ENCODE peak calls at places on chromosomes 1 and 21, in four cellular contexts. T is tibial nerve; M is prostate gland; X is effector memory CD4-positive, alpha-beta T cell. D is an unnamed sample. For H3K4me1, the result is how much of the 10 kb centered on the place peaks cover.

GRCh38 chr1:154295408-154296235 is 23.2 kb downstream of the HAX1 start:
- DNase-seq in M (no peak), X (no peak), T (no peak), D (no peak)

GRCh38 chr21:36690637-36691538 is 8.0 kb upstream of the SIM2 start:
- DNase-seq in X (no peak), M (no peak), T (no peak), D (no peak)

GRCh38 chr1:44405804-44406743 is 1.0 kb downstream of the RNF220 start:
- DNase-seq in T (no peak), X (no peak), M (no peak), D (no peak)

GRCh38 chr1:227729881-227730629 is 5.0 kb downstream of the JMJD4 start:
- DNase-seq in M (no peak), X (no peak), T (no peak), D (no peak)

GRCh38 chr1:51898090-51898734 is 19.7 kb upstream of the NRDC start:
- DNase-seq in M (no peak), T (no peak), X (no peak), D (no peak)

GRCh38 chr1:23530750-23531651 is at the start of gene E2F2:
- DNase-seq in T (peak), X (peak), M (peak), D (peak)

GRCh38 chr1:204443871-204444581 is 32.4 kb upstream of the PPP1R15B start:
- DNase-seq in T (no peak), X (no peak), M (no peak), D (no peak)

GRCh38 chr1:211742889-211743529 is 67.6 kb upstream of the NEK2 start:
- DNase-seq in T (no peak), X (no peak), M (no peak), D (no peak)

GRCh38 chr1:186571771-186572170 is 108.5 kb downstream of the PTGS2 start:
- DNase-seq in X (no peak), T (no peak), M (no peak), D (no peak)

GRCh38 chr1:158022554-158023278 is 29.3 kb downstream of the KIRREL1 start:
- DNase-seq in T (no peak), M (peak), X (no peak), D (peak)

GRCh38 chr1:158506369-158506987 is 34.5 kb downstream of the OR10R2 start:
- DNase-seq in T (no peak), X (no peak), M (no peak), D (no peak)

GRCh38 chr21:21366277-21366676 is 368.1 kb downstream of the NCAM2 start:
- DNase-seq in X (no peak), M (no peak), T (no peak), D (no peak)

GRCh38 chr1:24322636-24323177 is 3.5 kb downstream of the GRHL3 start:
- DNase-seq in T (no peak), M (no peak), X (no peak), D (no peak)

GRCh38 chr1:23473037-23473800 is 10.8 kb downstream of the ASAP3 start:
- DNase-seq in M (no peak), X (no peak), T (no peak), D (no peak)

GRCh38 chr1:214441119-214441518 is 110.3 kb downstream of the PTPN14 start:
- DNase-seq in X (no peak), M (no peak), T (no peak), D (no peak)

GRCh38 chr1:22821027-22821426 is 110.4 kb downstream of the EPHB2 start:
- DNase-seq in X (no peak), M (no peak), T (no peak), D (no peak)

GRCh38 chr21:44891631-44892031 is 18.1 kb upstream of the PTTG1IP start:
- DNase-seq in X (no peak), T (no peak), M (no peak), D (no peak)

GRCh38 chr1:169694304-169694703 is 17.1 kb downstream of the SELL start:
- DNase-seq in T (no peak), X (no peak), M (no peak), D (no peak)

GRCh38 chr1:236391008-236391407 is 3.1 kb upstream of the EDARADD start:
- DNase-seq in X (no peak), M (no peak), T (no peak), D (no peak)

GRCh38 chr1:85451236-85451830 is 13.6 kb downstream of the DDAH1 start:
- DNase-seq in X (no peak), M (no peak), T (no peak), D (no peak)

GRCh38 chr21:46371204-46372013 is 47.5 kb downstream of the PCNT start:
- DNase-seq in X (no peak), M (no peak), T (no peak), D (no peak)

GRCh38 chr1:79100385-79100784 is 93.9 kb upstream of the ADGRL4 start:
- DNase-seq in M (no peak), X (no peak), T (no peak), D (no peak)

GRCh38 chr1:77834771-77835334 is 53.6 kb upstream of the NEXN start:
- DNase-seq in X (no peak), T (no peak), M (peak), D (peak)

GRCh38 chr1:91020967-91021685 is 709 bp downstream of the ZNF644 start:
- DNase-seq in T (peak), X (peak), M (peak), D (peak)

GRCh38 chr21:35987475-35987874 is 72.9 kb downstream of the SETD4 start:
- DNase-seq in X (no peak), T (no peak), M (no peak), D (no peak)

DNA sequence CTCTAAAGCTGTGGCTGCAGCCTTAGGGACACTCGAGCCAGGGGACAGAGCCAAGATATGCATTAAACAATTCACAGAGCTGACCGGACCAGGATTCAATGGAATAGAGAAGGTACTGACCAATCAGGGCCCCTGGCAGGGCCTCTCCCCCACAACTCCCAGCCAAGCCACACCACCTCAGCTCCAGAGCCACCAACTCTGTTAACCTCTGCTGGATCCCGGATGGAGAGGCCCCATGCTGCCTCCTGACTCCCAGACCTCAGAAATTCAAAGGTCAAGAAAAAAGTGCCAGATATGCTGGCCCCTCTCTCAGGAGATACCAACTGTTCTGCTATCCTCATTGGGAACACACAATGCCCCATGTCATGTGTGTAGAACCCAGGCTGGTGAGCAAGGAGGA is 62.1 kb downstream of the CD46 start:
- DNase-seq in T (no peak), M (no peak), X (no peak), D (peak)
- H3K4me1 ChIP-seq in T (under half), M (under half), X (under half), D (half or more)

GRCh38 chr1:8017495-8018310 is 8.4 kb downstream of the ERRFI1 start:
- DNase-seq in M (peak), T (no peak), X (no peak), D (no peak)

GRCh38 chr1:8014381-8014988 is 11.6 kb downstream of the ERRFI1 start:
- DNase-seq in M (no peak), X (no peak), T (no peak), D (no peak)

GRCh38 chr1:8015036-8015808 is 10.9 kb downstream of the ERRFI1 start:
- DNase-seq in T (no peak), M (peak), X (no peak), D (no peak)

GRCh38 chr1:8015809-8016165 is 10.3 kb downstream of the ERRFI1 start:
- DNase-seq in M (peak), T (no peak), X (no peak), D (peak)

GRCh38 chr1:8016244-8017241 is 9.6 kb downstream of the ERRFI1 start:
- DNase-seq in X (no peak), T (no peak), M (no peak), D (no peak)
- H3K4me1 ChIP-seq in X (under half), T (under half), M (under half), D (half or more)

DNA sequence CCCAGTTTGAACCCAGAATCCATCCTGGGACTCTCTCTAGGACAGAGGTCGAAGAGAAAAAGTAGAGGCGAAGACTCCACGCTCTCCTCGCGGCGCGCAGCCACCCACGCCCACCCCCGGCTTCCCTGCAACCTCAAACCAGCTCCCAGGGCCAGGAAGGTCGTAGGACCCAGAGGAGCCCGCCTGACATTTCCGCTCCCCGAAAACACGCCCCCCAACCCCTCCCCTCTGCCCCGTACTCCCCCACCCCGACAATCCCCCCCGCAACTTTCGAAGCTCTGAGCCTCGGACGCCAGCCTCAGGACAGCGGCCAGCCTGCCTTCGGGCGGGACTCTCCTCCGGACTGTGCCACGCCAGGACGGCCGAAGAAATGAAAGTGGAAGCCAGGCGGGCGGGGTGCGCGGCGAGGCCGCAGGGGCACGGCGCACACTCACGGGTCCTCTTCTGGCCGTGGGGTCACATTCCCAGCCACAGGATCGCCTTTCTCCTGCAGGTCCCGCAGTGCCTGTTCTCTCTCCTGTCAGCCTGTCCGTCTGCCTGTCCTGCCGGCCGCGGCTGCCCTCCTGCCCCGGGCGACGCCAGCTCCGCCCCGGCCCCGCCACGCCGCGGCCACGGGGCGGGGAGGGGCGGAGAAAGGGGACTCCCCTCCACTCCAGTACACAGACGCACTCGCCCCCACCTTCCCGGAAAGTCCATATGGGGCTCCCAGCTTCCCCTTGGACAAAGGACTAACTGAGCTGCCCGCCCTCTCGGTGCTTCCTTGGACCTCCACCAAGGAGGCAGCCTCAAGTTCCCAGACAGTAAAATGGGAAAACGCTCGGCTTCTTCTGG is at the start of gene MOB3C:
- DNase-seq in X (peak), T (peak), M (peak), D (peak)
- H3K4me1 ChIP-seq in X (under half), T (under half), M (under half), D (half or more)

GRCh38 chr1:113805639-113806038 is 6.6 kb downstream of the RSBN1 start:
- DNase-seq in M (no peak), T (no peak), X (no peak), D (no peak)
- H3K4me1 ChIP-seq in M (under half), T (under half), X (under half), D (half or more)

GRCh38 chr1:21337931-21338567 is 47.8 kb upstream of the ECE1 start:
- DNase-seq in M (peak), T (peak), X (no peak), D (peak)

GRCh38 chr1:21338568-21339401 is 48.5 kb upstream of the ECE1 start:
- DNase-seq in M (peak), T (peak), X (no peak), D (peak)

GRCh38 chr1:21341022-21341421 is 50.8 kb upstream of the ECE1 start:
- DNase-seq in M (no peak), T (no peak), X (no peak), D (no peak)

GRCh38 chr1:21340230-21340564 is 49.9 kb upstream of the ECE1 start:
- DNase-seq in T (no peak), M (peak), X (no peak), D (no peak)

DNA sequence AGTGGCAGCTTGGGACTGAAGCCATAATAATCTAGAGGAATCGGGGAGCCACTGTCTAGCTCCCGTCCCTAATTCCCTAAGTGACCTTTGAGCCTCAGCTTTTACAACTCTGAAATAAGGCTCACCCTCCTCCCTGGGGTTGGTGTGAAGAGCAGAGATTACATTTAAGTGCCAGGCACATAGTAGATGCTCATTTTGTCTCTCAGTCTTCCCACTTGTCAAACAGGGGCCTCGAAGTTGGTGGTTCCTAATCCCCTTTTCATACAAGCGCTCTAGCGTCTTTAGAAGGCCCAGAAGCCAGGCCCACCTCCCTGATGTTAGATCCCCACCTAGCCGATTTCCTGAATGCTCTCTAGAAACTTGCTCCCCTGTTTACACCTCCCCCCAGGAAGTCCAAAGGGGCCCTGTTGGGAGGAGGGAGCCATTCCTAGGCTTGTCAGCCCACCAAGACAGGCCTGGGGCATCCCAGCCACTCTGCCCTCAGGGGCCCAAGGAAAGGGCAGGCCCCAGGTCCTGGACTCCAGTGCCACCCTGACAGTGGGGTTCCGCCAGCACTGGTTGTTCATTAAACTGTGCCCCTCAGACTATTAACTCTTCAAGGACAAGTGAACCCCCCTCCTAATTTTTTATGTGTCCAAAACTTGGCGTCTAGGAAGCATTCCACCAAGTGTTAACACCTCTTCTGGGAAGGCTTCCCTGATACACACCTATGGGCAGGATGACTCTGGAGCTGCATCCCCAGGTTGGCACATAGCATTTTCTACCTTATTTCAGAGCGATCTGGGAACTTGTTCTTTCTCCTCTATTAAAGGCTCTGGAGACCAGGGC is 49.4 kb upstream of the ECE1 start:
- DNase-seq in T (no peak), X (no peak), M (no peak), D (no peak)
- H3K4me1 ChIP-seq in T (under half), X (half or more), M (half or more), D (half or more)

GRCh38 chr1:230083053-230083452 is 16.0 kb downstream of the GALNT2 start:
- DNase-seq in T (no peak), X (no peak), M (no peak), D (no peak)

GRCh38 chr1:230079211-230079590 is 12.2 kb downstream of the GALNT2 start:
- DNase-seq in M (no peak), X (no peak), T (no peak), D (no peak)

GRCh38 chr1:230083746-230084407 is 16.8 kb downstream of the GALNT2 start:
- DNase-seq in X (no peak), T (no peak), M (no peak), D (no peak)

GRCh38 chr1:230081751-230082150 is 14.7 kb downstream of the GALNT2 start:
- DNase-seq in T (no peak), X (no peak), M (no peak), D (no peak)

DNA sequence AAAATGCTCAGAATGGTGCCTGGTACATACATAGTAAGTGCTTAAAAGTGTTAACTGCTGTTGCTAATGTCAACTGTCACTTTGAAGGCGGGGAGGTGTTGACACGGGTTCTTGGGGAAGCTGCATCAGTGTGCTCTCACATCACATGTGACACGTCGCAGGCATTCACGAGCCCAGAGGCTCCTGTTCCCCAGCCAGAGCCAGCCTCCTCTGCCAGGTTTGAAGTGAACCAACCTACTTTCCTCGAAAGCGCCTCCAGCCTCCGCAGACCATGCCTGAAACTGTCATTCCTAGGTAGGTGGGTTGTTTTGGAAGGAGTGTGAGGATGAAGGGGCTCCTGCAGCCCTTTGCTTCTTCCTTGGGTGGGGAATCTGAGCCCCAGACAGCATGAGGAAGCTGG is 13.8 kb downstream of the GALNT2 start:
- DNase-seq in X (no peak), T (no peak), M (no peak), D (peak)
- H3K4me1 ChIP-seq in X (under half), T (under half), M (under half), D (half or more)

GRCh38 chr1:94120983-94121382 is at the start of gene ABCA4:
- DNase-seq in X (no peak), T (no peak), M (no peak), D (no peak)
- H3K4me1 ChIP-seq in X (under half), T (under half), M (under half), D (under half)

DNA sequence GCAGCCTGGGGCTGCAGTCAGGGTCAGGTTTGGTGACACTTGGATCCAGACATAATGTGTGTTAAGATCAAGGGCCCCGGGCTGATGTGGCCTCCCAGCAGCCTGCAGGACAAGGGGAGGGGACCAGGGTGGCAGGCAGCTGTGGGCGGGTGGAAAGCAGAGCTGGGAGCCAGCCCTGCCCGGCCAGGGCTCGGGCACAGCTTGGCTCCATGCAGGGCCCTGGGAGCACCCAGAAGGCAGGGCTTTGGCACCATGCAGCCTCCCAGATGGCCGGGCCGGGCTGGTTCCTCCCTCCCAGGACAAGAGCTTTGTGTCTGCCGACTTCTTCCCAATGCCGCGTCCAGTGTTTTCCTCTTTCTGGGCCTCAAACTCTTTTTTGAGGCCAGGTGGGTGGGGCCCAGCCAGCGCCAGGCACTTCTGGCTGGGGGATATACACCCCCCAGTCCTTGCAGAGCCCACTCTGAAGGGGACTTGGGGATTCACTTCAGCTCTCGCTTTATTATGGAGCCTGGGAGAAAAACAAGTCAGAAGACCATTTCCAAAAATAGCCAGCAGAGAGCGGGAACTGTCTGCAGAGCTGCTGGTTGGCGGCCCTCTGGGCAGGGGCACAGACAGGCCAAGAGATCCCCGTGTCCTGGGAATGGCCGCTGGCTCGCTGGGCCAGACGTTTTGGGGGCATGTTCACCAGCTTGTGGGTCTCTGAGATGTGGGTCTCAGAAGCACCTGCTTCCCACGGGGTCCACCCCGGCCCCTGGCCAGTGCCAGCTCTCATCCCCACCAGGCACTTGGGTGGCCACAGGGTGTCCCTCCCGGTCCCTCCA is 103.8 kb upstream of the ARHGEF16 start:
- DNase-seq in X (no peak), T (no peak), M (no peak), D (no peak)
- H3K4me1 ChIP-seq in X (under half), T (under half), M (under half), D (under half)

D was measured in gastrocnemius medialis.